ENCODE peak calls at places on chromosomes 13 and 19, in eight cellular contexts. V is EH; U is epithelial cell of proximal tubule; C is adipocyte; K is NCI-H2171 treated with DMSO at 0.1 percent for 48 hours; I is NCI-H345; J is activated naive CD4-positive, alpha-beta T cell; H is AG10803. F is an unnamed sample.

GRCh38 chr19:3266092-3266693 is 41.7 kb downstream of the CELF5 start:
- DNase-seq in V (no peak), U (no peak), C (no peak), K (no peak), I (no peak), J (no peak), H (no peak), F (no peak)

GRCh38 chr13:65932013-65932412 is 1298.1 kb downstream of the PCDH9 start:
- DNase-seq in V (no peak), U (no peak), C (no peak), K (no peak), I (no peak), J (no peak), H (no peak), F (no peak)

GRCh38 chr13:83879431-83880171 is 2.7 kb downstream of the SLITRK1 start:
- DNase-seq in V (peak), U (no peak), C (peak), K (no peak), I (no peak), J (no peak), H (peak), F (no peak)

GRCh38 chr19:46035546-46035945 is 5.3 kb downstream of the IGFL4 start:
- DNase-seq in V (no peak), U (no peak), C (no peak), K (no peak), I (no peak), J (no peak), H (no peak), F (no peak)

GRCh38 chr19:44866672-44867071 is 20.6 kb downstream of the NECTIN2 start:
- DNase-seq in V (no peak), U (no peak), C (no peak), K (no peak), I (no peak), J (no peak), H (no peak), F (no peak)

GRCh38 chr13:37656247-37656940 is 57.8 kb upstream of the POSTN start:
- DNase-seq in V (peak), U (peak), C (peak), K (no peak), I (no peak), J (no peak), H (peak), F (peak)

GRCh38 chr13:80040219-80040976 is 300.5 kb downstream of the SPRY2 start:
- DNase-seq in V (peak), U (peak), C (peak), K (no peak), I (no peak), J (no peak), H (peak), F (peak)

GRCh38 chr19:16044746-16045145 is 31.5 kb upstream of the TPM4 start:
- DNase-seq in V (no peak), U (no peak), C (no peak), K (no peak), I (no peak), J (no peak), H (no peak), F (no peak)

GRCh38 chr19:28258794-28259193 is 954.2 kb downstream of the UQCRFS1 start:
- DNase-seq in V (no peak), U (no peak), C (no peak), K (no peak), I (no peak), J (no peak), H (no peak), F (no peak)

GRCh38 chr19:6267552-6268381 is 12.0 kb downstream of the MLLT1 start:
- DNase-seq in V (no peak), U (no peak), C (no peak), K (no peak), I (no peak), J (no peak), H (peak), F (no peak)

GRCh38 chr13:49208619-49209018 is 11.5 kb upstream of the MLNR start:
- DNase-seq in V (no peak), U (no peak), C (no peak), K (no peak), I (no peak), J (no peak), H (no peak), F (no peak)

GRCh38 chr13:61316647-61317046 is 99.0 kb downstream of the PCDH20 start:
- DNase-seq in V (no peak), U (no peak), C (no peak), K (peak), I (peak), J (no peak), H (no peak), F (no peak)

GRCh38 chr19:13056052-13056660 is 46.5 kb downstream of the LYL1 start:
- DNase-seq in V (peak), U (no peak), C (peak), K (no peak), I (no peak), J (no peak), H (peak), F (no peak)

GRCh38 chr19:45715139-45715538 is 15.6 kb downstream of the FBXO46 start:
- DNase-seq in V (no peak), U (no peak), C (no peak), K (no peak), I (no peak), J (no peak), H (no peak), F (no peak)

GRCh38 chr13:80654638-80655249 is 313.8 kb upstream of the SPRY2 start:
- DNase-seq in V (no peak), U (no peak), C (no peak), K (peak), I (no peak), J (no peak), H (no peak), F (no peak)

GRCh38 chr13:19596960-19597361 is 35.6 kb upstream of the TPTE2 start:
- DNase-seq in V (peak), U (peak), C (no peak), K (no peak), I (no peak), J (no peak), H (no peak), F (no peak)

GRCh38 chr19:17292301-17293074 is 10.7 kb downstream of the ABHD8 start:
- DNase-seq in V (peak), U (no peak), C (peak), K (no peak), I (no peak), J (peak), H (peak), F (peak)

GRCh38 chr13:40187324-40187795 is 479.1 kb downstream of the FOXO1 start:
- DNase-seq in V (no peak), U (no peak), C (no peak), K (no peak), I (no peak), J (peak), H (no peak), F (no peak)

GRCh38 chr19:37943480-37943879 is 36.5 kb downstream of the SIPA1L3 start:
- DNase-seq in V (no peak), U (no peak), C (no peak), K (no peak), I (no peak), J (no peak), H (no peak), F (no peak)

GRCh38 chr13:76016799-76017198 is 380.7 kb downstream of the LMO7 start:
- DNase-seq in V (peak), U (no peak), C (peak), K (peak), I (peak), J (no peak), H (peak), F (peak)

F was measured in hepatic stellate cell.